ENCODE peak calls at places on chromosome 21, in six cellular contexts. M, A, K, U, X and J are unnamed samples.

GRCh38 chr21:32480381-32480780 is 67.9 kb downstream of the EVA1C start:
- DNase-seq in M (no peak), A (no peak), K (no peak), U (no peak), X (no peak), J (no peak)

GRCh38 chr21:21188513-21189188 is 190.4 kb downstream of the NCAM2 start:
- DNase-seq in M (no peak), A (no peak), K (no peak), U (no peak), X (no peak), J (no peak)

GRCh38 chr21:44730951-44731579 is 19.7 kb upstream of the TSPEAR start:
- DNase-seq in M (no peak), A (no peak), K (no peak), U (no peak), X (no peak), J (no peak)

GRCh38 chr21:20661745-20662470 is 336.3 kb upstream of the NCAM2 start:
- DNase-seq in M (no peak), A (no peak), K (no peak), U (peak), X (no peak), J (no peak)

GRCh38 chr21:14603202-14603601 is 57.1 kb upstream of the SAMSN1 start:
- DNase-seq in M (no peak), A (no peak), K (no peak), U (no peak), X (no peak), J (no peak)

GRCh38 chr21:32562426-32562825 is 22.9 kb downstream of the TCP10L start:
- DNase-seq in M (no peak), A (no peak), K (no peak), U (no peak), X (no peak), J (no peak)

GRCh38 chr21:43318841-43319781 is 107.8 kb downstream of the SIK1 start:
- DNase-seq in M (no peak), A (peak), K (no peak), U (no peak), X (no peak), J (no peak)

GRCh38 chr21:41715649-41716321 is 51.1 kb downstream of the RIPK4 start:
- DNase-seq in M (no peak), A (no peak), K (no peak), U (no peak), X (no peak), J (no peak)

GRCh38 chr21:46294647-46295176 is 8.6 kb downstream of the YBEY start:
- DNase-seq in M (no peak), A (no peak), K (peak), U (no peak), X (no peak), J (peak)